ENCODE peak calls at places on chromosomes 13 and 19, in five cellular contexts. E, A, T, O and X are unnamed samples. For H3K9me3, the result is how much of the 10 kb centered on the place peaks cover.

GRCh38 chr13:91774397-91774796 is 376.0 kb downstream of the GPC5 start:
- DNase-seq in T (no peak), O (no peak), A (no peak), E (no peak), X (peak)

GRCh38 chr19:38452430-38453366 is 19.2 kb downstream of the RYR1 start:
- DNase-seq in E (no peak), T (no peak), O (no peak), A (peak), X (peak)

GRCh38 chr19:44367024-44367423 is 10.5 kb upstream of the ZNF112 start:
- DNase-seq in T (no peak), E (no peak), A (no peak), O (no peak), X (no peak)

GRCh38 chr13:42574011-42574410 is at the start of gene TNFSF11:
- DNase-seq in T (no peak), E (no peak), A (no peak), O (no peak), X (no peak)

GRCh38 chr13:112066624-112067004 is 335 bp upstream of the SOX1 start:
- DNase-seq in E (peak), O (no peak), T (no peak), A (no peak), X (peak)

GRCh38 chr19:10603873-10604459 is 16.9 kb upstream of the AP1M2 start:
- DNase-seq in O (no peak), E (no peak), A (no peak), T (peak), X (no peak)

GRCh38 chr19:1811472-1811894 is 593 bp downstream of the ATP8B3 start:
- DNase-seq in O (peak), A (peak), E (peak), T (peak), X (no peak)

GRCh38 chr13:27721681-27722080 is 70.6 kb upstream of the GSX1 start:
- DNase-seq in E (no peak), O (no peak), T (no peak), A (no peak), X (no peak)

GRCh38 chr13:51728275-51728673 is 75.7 kb downstream of the DHRS12 start:
- DNase-seq in E (no peak), O (no peak), T (no peak), A (no peak), X (no peak)

GRCh38 chr13:98370806-98371553 is 193.9 kb upstream of the RNF113B start:
- DNase-seq in E (peak), A (no peak), T (peak), O (no peak), X (no peak)

GRCh38 chr13:106151056-106151699 is 384.3 kb downstream of the EFNB2 start:
- DNase-seq in O (peak), A (peak), T (no peak), E (no peak), X (no peak)

GRCh38 chr13:40275636-40276035 is 390.8 kb downstream of the FOXO1 start:
- DNase-seq in O (no peak), E (no peak), A (no peak), T (no peak), X (no peak)

GRCh38 chr13:57128909-57129308 is 11.8 kb upstream of the PRR20A start:
- DNase-seq in O (no peak), T (no peak), A (no peak), E (no peak), X (no peak)

GRCh38 chr13:44243198-44243852 is 130.3 kb upstream of the SERP2 start:
- DNase-seq in O (peak), T (peak), E (no peak), A (peak), X (peak)

DNA sequence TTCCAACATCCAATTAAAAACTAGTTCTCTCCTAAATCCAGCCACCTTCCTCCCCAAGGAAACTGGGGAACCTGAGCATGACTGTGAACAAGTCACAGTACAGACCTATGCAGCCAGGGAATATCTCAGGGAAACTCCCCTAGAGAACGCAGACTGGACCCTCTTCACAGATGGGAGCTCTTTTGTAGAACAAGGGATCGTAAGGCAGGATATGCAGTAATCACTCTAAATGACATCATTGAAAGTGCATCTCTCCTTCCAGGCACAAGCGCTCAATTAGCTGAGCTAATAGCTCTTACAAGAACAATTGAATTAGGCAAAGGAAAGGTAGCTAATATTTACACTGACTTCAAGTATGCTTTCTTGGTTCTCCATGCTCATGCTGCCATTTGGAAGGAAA is 1331.7 kb downstream of the UQCRFS1 start:
- DNase-seq in O (no peak), A (no peak), T (no peak), E (no peak), X (no peak)
- H3K9me3 ChIP-seq in O (under half), A (under half), T (under half), E (under half), X (under half)

GRCh38 chr13:69904784-69905183 is 202.8 kb upstream of the ATXN8OS start:
- DNase-seq in E (no peak), O (no peak), A (no peak), T (no peak), X (no peak)
- H3K9me3 ChIP-seq in E (under half), O (under half), A (under half), T (under half), X (under half)

GRCh38 chr19:50189326-50189725 is 14.1 kb upstream of the MYH14 start:
- DNase-seq in E (no peak), A (no peak), O (no peak), T (no peak), X (no peak)

GRCh38 chr19:50192463-50193211 is 10.8 kb upstream of the MYH14 start:
- DNase-seq in A (no peak), E (no peak), O (no peak), T (no peak), X (no peak)

GRCh38 chr19:50187937-50188336 is 15.5 kb upstream of the MYH14 start:
- DNase-seq in E (no peak), T (no peak), O (no peak), A (no peak), X (no peak)

GRCh38 chr19:50191270-50191669 is 12.2 kb upstream of the MYH14 start:
- DNase-seq in E (no peak), T (no peak), A (no peak), O (no peak), X (no peak)

GRCh38 chr19:50190439-50190891 is 13.0 kb upstream of the MYH14 start:
- DNase-seq in E (no peak), O (peak), A (no peak), T (no peak), X (no peak)
- H3K9me3 ChIP-seq in E (under half), O (under half), A (under half), T (under half), X (under half)

DNA sequence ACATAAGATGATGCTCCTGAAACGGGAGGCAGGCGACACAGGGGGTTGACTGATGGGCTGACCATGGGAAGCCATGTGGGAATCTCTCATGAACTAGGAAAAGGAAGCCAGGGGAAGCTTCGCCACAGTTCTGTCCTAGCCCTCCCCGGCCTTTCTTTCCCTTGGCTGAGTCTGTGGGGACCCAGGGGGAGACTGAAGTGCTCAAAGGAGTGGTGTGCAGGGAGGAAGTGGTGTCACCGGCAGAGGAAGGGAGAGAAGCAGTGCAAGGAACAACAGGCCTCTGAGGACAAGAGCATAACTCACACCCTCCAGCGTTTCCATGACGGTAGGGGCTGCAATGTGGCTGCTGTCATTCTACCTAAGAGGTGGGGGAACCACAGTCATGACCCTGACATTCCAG is 1.1 kb downstream of the KIR3DL3 start:
- DNase-seq in A (no peak), E (no peak), O (no peak), T (no peak), X (no peak)
- H3K9me3 ChIP-seq in A (under half), E (under half), O (under half), T (under half), X (under half)

DNA sequence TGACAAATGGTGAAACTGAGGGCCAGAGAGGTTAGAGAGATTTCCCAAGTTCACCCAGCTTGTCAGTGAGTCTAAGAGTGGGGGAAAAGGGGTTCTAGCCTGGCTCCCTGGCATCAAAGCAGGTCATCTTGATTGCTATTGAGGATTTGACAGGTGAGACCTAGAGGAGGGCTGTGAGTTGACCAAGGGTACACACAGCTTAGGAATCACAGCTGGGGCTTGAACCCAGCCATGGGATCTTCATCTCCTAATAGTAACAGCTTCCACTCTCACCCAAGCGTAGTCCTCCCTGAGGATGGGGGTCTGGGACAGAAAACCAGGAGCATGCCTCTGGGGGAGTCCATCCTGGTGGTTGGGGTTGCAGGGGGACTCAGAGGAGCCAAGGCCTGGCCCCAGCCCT is 6.8 kb downstream of the CYP4F8 start:
- DNase-seq in A (no peak), T (no peak), O (no peak), E (no peak), X (no peak)
- H3K9me3 ChIP-seq in A (under half), T (under half), O (under half), E (under half), X (under half)

DNA sequence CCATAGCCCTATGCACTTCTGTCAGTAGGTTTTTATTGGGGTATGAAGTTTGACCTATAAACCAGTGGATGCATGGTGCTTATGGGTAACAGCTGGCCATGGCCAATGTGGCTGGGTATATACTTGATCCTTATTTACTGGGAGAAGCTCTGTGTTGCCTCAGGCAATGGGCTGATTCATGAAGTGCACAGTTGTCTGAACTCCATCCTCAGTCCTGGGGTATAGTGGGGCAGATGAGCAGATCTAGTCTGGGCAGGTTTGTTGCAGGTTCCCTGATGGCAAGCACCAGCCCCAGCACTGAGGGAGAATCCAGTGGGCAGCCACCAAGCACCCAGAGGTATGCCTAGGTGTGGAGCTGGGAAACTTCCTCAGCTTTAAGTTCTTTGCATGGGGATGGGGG is 274.4 kb downstream of the TDRD3 start:
- DNase-seq in T (no peak), E (no peak), O (no peak), A (no peak), X (no peak)
- H3K9me3 ChIP-seq in T (under half), E (under half), O (under half), A (under half), X (under half)

DNA sequence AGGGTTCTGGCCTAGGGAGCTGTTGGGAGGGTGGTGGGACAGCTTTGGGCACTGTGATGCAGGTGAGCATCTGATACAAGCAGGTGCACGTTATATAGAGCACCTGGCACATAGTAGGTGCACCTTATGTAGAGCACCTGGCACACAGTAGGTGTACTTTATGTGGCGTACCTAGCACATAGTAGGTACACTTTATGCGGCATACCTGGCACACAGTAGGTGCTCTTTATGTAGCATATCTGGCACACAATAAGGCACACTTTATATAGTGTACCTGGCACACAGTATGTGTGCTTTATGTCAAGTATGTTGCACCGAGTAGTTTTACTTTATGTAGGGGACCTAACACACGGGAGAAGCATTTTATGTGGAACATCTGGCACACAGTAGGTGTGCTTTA is 1.6 kb upstream of the CYP4F12 start:
- DNase-seq in E (no peak), A (no peak), O (no peak), T (no peak), X (no peak)
- H3K9me3 ChIP-seq in E (under half), A (under half), O (under half), T (under half), X (under half)

GRCh38 chr19:57512845-57513244 is 13.1 kb downstream of the ZNF773 start:
- DNase-seq in T (no peak), O (no peak), E (no peak), A (no peak), X (peak)
- H3K9me3 ChIP-seq in T (under half), O (under half), E (half or more), A (under half), X (under half)

DNA sequence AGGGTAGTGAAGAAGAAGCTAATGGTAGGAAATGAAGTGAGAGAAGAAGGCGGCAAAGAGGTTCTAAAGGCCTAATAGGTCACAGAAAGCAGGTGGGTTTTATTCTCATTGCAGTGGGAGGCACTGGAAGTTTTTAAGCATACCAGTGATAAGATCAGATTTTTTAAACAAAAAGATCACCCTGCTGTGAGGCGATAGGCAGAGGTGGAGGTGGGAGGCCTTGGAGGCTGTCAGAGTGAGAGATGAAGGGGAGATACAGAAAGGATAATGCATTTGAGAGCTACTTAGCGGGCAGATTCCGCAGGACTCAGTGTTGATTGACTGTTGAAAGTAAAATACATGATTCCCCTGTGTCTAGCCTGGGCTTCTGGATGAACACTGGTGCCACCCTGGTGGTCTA is 116.7 kb upstream of the FRY start:
- DNase-seq in E (no peak), A (no peak), T (no peak), O (no peak), X (no peak)
- H3K9me3 ChIP-seq in E (under half), A (under half), T (under half), O (under half), X (under half)